ENCODE peak calls at places on chromosomes 7 and 10, in four cellular contexts. T is right lobe of liver, V is heart left ventricle, B is suprapubic skin. C is an unnamed sample.

GRCh38 chr10:102691701-102692100 is 22.5 kb downstream of the ARL3 start:
- DNase-seq in B (no peak), T (no peak), V (no peak), C (no peak)

GRCh38 chr7:143322646-143323343 is 6.9 kb downstream of the CLCN1 start:
- DNase-seq in T (no peak), B (no peak), V (peak), C (no peak)

GRCh38 chr7:140229591-140230516 is 53.1 kb upstream of the KDM7A start:
- DNase-seq in B (no peak), T (no peak), V (peak), C (no peak)

GRCh38 chr7:135979674-135980660 is 2.8 kb upstream of the MTPN start:
- DNase-seq in V (no peak), B (no peak), T (no peak), C (no peak)

GRCh38 chr7:93092757-93093370 is 24.9 kb downstream of the SAMD9 start:
- DNase-seq in B (no peak), T (no peak), V (no peak), C (no peak)

GRCh38 chr10:78600121-78600665 is 468.6 kb upstream of the ZMIZ1 start:
- DNase-seq in B (no peak), T (no peak), V (no peak), C (no peak)

GRCh38 chr10:50919010-50919409 is 33.6 kb upstream of the A1CF start:
- DNase-seq in V (no peak), B (no peak), T (no peak), C (no peak)

GRCh38 chr7:68176974-68177373 is 1180.3 kb downstream of the TYW1 start:
- DNase-seq in V (peak), T (peak), B (no peak), C (peak)

GRCh38 chr7:155190608-155191536 is 106.8 kb upstream of the INSIG1 start:
- DNase-seq in V (no peak), T (peak), B (no peak), C (no peak)

GRCh38 chr7:1964556-1964912 is 268.2 kb downstream of the MAD1L1 start:
- DNase-seq in T (no peak), V (no peak), B (peak), C (no peak)

GRCh38 chr7:82441916-82442478 is 1.6 kb downstream of the CACNA2D1 start:
- DNase-seq in B (no peak), V (no peak), T (no peak), C (no peak)

GRCh38 chr10:24685958-24686540 is 37.6 kb downstream of the ARHGAP21 start:
- DNase-seq in T (no peak), B (no peak), V (no peak), C (no peak)

GRCh38 chr10:70191906-70192305 is 21.6 kb upstream of the SAR1A start:
- DNase-seq in V (no peak), B (no peak), T (no peak), C (peak)

GRCh38 chr10:127759276-127759675 is 22.3 kb downstream of the FOXI2 start:
- DNase-seq in V (no peak), B (no peak), T (no peak), C (no peak)

GRCh38 chr7:130345106-130345505 is 490 bp downstream of the CPA5 start:
- DNase-seq in B (no peak), V (no peak), T (no peak), C (no peak)

GRCh38 chr7:99196536-99197288 is 11.2 kb downstream of the KPNA7 start:
- DNase-seq in T (no peak), V (no peak), B (no peak), C (no peak)

GRCh38 chr7:98151884-98152283 is 45.2 kb downstream of the LMTK2 start:
- DNase-seq in B (no peak), V (no peak), T (no peak), C (no peak)

GRCh38 chr7:73831656-73832579 is 1.1 kb downstream of the CLDN4 start:
- DNase-seq in T (no peak), B (no peak), V (no peak), C (no peak)
- TF ChIP-seq POLR2A in T (no peak), B (no peak), V (no peak), C (no peak)

DNA sequence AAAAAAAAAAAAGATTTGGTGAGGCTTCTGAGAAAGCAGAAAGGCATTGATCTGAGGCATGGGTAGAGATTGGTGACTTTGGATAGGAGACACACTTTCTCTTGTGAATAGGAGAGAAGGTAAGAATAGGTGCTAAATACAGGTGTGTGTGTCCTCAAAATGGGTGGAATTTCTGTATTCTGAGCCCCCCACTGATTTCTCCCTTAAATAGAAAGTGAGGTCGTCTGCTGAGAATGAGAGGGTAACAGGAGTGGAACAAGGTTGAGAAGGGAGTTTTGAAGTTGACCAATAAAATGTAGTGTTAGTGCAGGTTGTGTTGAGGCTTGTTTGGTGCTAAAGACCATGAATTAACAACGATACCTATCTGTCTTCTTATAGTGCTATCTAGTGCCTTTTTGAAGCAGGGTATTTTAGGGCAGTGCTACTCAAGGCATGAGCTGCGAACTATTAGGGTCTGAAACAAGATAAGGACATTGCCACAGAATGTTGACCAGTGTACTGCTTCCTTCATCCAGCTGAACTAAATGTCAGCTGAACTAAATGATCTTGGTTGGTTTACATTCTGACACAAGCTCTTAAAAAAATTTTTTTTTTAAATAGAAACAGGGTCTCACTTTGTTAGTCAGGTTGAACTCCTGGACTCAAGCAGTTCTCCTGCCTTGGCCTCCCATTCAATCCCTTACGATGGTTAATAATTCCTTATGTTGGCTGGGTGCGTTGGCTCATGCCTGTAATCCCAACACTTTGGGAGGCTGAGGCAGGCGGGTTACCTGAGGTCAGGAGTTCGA is 12.4 kb downstream of the TRIM24 start:
- DNase-seq in T (no peak), B (no peak), V (no peak), C (no peak)
- TF ChIP-seq POLR2A in T (no peak), B (no peak), V (no peak), C (no peak)

GRCh38 chr7:75994388-75995051 is at the start of gene TMEM120A:
- DNase-seq in T (peak), B (peak), V (peak), C (peak)
- TF ChIP-seq POLR2A in T (peak), B (peak), V (peak), C (peak)

DNA sequence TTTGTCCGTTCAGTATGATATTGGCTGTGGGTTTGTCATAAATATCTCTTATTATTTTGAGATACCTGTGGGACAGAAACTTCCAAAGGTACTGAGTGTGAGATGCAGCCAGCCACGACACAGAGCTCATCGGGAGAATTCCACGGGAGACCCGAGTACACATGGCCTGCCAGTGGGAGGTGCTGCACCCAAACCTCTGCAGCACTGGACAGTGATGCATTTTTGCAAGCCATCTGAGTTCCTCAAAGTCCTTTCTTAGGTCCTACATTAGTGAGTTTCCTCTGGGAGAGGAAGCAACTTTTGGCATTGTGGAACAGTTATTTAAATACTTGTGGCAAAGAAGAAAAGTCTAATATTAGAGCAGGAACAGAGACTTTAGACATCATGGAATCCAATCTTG is 77.5 kb downstream of the ARID5B start:
- DNase-seq in T (no peak), V (peak), B (no peak), C (no peak)
- TF ChIP-seq POLR2A in T (no peak), V (no peak), B (no peak), C (no peak)

GRCh38 chr10:73096041-73096451 is 620 bp downstream of the P4HA1 start:
- DNase-seq in T (peak), B (peak), V (peak), C (peak)
- TF ChIP-seq POLR2A in T (no peak), B (no peak), V (no peak), C (peak)

GRCh38 chr7:17133977-17134376 is 164.5 kb upstream of the AHR start:
- DNase-seq in V (no peak), T (no peak), B (no peak), C (no peak)
- TF ChIP-seq POLR2A in V (no peak), T (no peak), B (no peak), C (no peak)

DNA sequence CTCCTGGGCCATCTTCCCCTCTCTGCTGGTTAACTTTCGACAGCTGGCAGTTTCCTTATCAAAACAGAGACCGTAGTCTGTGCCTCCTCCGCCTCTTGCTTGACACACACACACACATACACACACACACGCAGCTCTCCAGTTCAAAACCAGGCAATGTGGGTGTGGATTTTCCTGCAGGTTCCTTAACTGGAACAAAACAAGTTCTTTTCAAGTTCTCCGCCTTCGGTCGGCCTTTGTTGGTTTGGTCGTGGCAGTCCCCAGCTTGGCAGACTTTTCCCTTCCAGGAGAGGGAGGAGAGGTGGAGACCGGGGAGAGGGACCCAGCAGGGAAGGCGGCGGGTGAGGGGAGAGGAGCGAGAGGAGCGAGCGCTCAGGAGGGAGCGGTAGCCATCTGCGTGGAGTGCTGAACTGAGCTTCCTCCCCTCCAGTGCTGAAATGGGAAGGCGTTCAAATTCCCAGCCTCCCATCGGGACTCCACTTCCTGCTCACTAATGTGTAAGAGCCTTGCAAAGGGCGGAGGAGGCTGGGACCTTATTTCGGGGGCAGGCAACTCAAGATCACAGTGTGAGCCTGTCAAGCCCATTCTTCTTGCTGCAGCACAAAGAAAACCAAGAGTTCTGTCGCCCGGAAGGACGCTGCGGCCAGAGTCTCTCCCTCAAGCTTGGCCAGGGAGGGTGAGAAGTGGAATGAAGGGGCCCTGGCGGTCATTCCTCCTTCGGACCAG is 120.6 kb downstream of the PRPF18 start:
- DNase-seq in T (peak), V (peak), B (peak), C (peak)
- TF ChIP-seq POLR2A in T (peak), V (no peak), B (no peak), C (peak)

GRCh38 chr7:27140108-27140842 is 3.2 kb downstream of the HOXA5 start:
- DNase-seq in V (no peak), T (no peak), B (no peak), C (no peak)
- TF ChIP-seq POLR2A in V (no peak), T (no peak), B (no peak), C (no peak)

GRCh38 chr7:42237162-42237821 is at the start of gene GLI3:
- DNase-seq in T (peak), V (peak), B (peak), C (peak)
- TF ChIP-seq POLR2A in T (no peak), V (no peak), B (peak), C (peak)

GRCh38 chr10:97321032-97321806 is 2.1 kb downstream of the FRAT1 start:
- DNase-seq in T (peak), B (peak), V (peak), C (no peak)
- TF ChIP-seq POLR2A in T (peak), B (no peak), V (no peak), C (no peak)